ENCODE peak calls at places on chromosomes 1 and 21, in four cellular contexts. L is right lobe of liver, X is breast epithelium, W is K562. N is an unnamed sample.

GRCh38 chr1:119467857-119468666 is 38.9 kb upstream of the HSD3B1 start:
- DNase-seq in L (no peak), X (no peak), W (no peak), N (no peak)

GRCh38 chr1:198619375-198620140 is 19.3 kb upstream of the PTPRC start:
- DNase-seq in X (no peak), L (no peak), W (no peak), N (no peak)

GRCh38 chr1:230558324-230558723 is 84.0 kb upstream of the COG2 start:
- DNase-seq in L (no peak), W (no peak), X (no peak), N (no peak)

GRCh38 chr1:109134423-109134822 is 20.5 kb downstream of the ELAPOR1 start:
- DNase-seq in L (peak; percentile 29), W (peak; percentile 71), X (no peak), N (no peak)

GRCh38 chr1:43015269-43015668 is 56.6 kb upstream of the SLC2A1 start:
- DNase-seq in X (no peak), L (no peak), W (no peak), N (no peak)

GRCh38 chr1:81808760-81809159 is 8.0 kb downstream of the ADGRL2 start:
- DNase-seq in X (no peak), W (no peak), L (no peak), N (no peak)

GRCh38 chr1:165943198-165943597 is 115.8 kb downstream of the UCK2 start:
- DNase-seq in L (no peak), X (no peak), W (no peak), N (no peak)

GRCh38 chr1:181033799-181034391 is at the start of gene MR1:
- DNase-seq in L (no peak), W (peak; percentile 88), X (no peak), N (no peak)

GRCh38 chr1:224884428-224884827 is 45.0 kb upstream of the DNAH14 start:
- DNase-seq in L (no peak), W (no peak), X (no peak), N (no peak)

GRCh38 chr1:152486400-152487006 is 24.1 kb upstream of the LCE5A start:
- DNase-seq in W (peak; percentile 50), L (no peak), X (no peak), N (no peak)

GRCh38 chr1:17189632-17190525 is 15.0 kb upstream of the PADI1 start:
- DNase-seq in W (no peak), L (no peak), X (peak; percentile 72), N (no peak)

GRCh38 chr1:153355445-153356071 is 2.1 kb upstream of the S100A9 start:
- DNase-seq in L (peak; percentile 76), X (peak; percentile 65), W (peak; percentile 62), N (no peak)

GRCh38 chr1:185741551-185741950 is 7.4 kb downstream of the HMCN1 start:
- DNase-seq in X (no peak), W (no peak), L (no peak), N (no peak)

GRCh38 chr1:15245593-15246325 is 1.3 kb upstream of the FHAD1 start:
- DNase-seq in W (no peak), L (no peak), X (no peak), N (no peak)

GRCh38 chr1:164559342-164560070 is 522 bp downstream of the PBX1 start:
- DNase-seq in W (no peak), X (peak; percentile 39), L (peak; percentile 23), N (peak; percentile 18)

GRCh38 chr1:110384581-110385321 is 6.1 kb downstream of the SLC16A4 start:
- DNase-seq in X (no peak), L (no peak), W (no peak), N (no peak)

GRCh38 chr1:228064741-228065542 is 17.6 kb upstream of the ARF1 start:
- DNase-seq in L (no peak), W (no peak), X (no peak), N (no peak)

GRCh38 chr1:184639205-184639604 is 115.5 kb downstream of the EDEM3 start:
- DNase-seq in X (no peak), W (no peak), L (no peak), N (no peak)

GRCh38 chr1:16183765-16184556 is 28.1 kb upstream of the EPHA2 start:
- DNase-seq in L (peak; percentile 87), X (no peak), W (no peak), N (no peak)

GRCh38 chr1:42730988-42731387 is 9.0 kb downstream of the CLDN19 start:
- DNase-seq in X (no peak), W (peak; percentile 47), L (no peak), N (no peak)

GRCh38 chr21:41359289-41359688 is 2.5 kb upstream of the MX2 start:
- DNase-seq in L (no peak), X (peak; percentile 5), W (no peak), N (no peak)

GRCh38 chr1:228274452-228275153 is 66.8 kb downstream of the OBSCN start:
- DNase-seq in W (no peak), X (no peak), L (no peak), N (no peak)

GRCh38 chr1:10825592-10825991 is 29.1 kb upstream of the CASZ1 start:
- DNase-seq in X (no peak), L (no peak), W (no peak), N (no peak)
- H3K27me3 ChIP-seq in X (no peaks in the 10 kb centered on the region), L (no peaks in the 10 kb centered on the region), W (peaks cover 88% of the 10 kb centered on the region), N (peaks cover 65% of the 10 kb centered on the region)

GRCh38 chr1:26922201-26922729 is 722 bp downstream of the NUDC start:
- DNase-seq in X (no peak), L (no peak), W (no peak), N (no peak)

GRCh38 chr1:26923711-26924110 is 2.2 kb downstream of the NUDC start:
- DNase-seq in L (no peak), X (no peak), W (no peak), N (no peak)

GRCh38 chr1:26922901-26923300 is 1.4 kb downstream of the NUDC start:
- DNase-seq in L (no peak), W (no peak), X (no peak), N (no peak)

GRCh38 chr1:26921126-26921461 is 449 bp upstream of the NUDC start:
- DNase-seq in L (no peak), X (no peak), W (no peak), N (no peak)

GRCh38 chr1:26921462-26922200 is at the start of gene NUDC:
- DNase-seq in L (peak; percentile 98), X (peak; percentile 96), W (peak; percentile 98), N (peak; percentile 95)
- TF ChIP-seq POLR2A in L (peak; percentile 92), X (peak; percentile 90), W (peak; percentile 98), N (peak; percentile 95)

DNA sequence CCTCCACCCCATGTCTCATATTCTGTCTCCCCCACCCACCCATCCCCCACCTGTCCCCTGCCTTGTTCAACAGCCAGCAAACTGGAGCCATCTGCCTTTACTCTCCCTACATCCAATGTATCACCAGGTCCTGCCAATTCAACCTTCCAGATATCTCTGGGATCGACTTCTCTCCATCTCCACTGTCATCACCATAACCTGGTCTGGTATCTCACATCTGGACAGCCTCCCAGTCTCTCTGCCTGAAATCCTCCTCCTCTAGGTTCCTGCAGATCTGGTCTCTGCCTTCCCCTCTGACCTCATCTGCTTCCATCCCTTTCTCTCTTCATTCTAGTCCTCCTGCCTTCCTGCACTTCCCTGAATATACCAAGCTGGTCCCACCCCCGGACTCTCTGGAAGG is 22.2 kb upstream of the CDCA8 start:
- DNase-seq in W (no peak), X (no peak), L (no peak), N (no peak)
- H3K27me3 ChIP-seq in W (peaks cover 67% of the 10 kb centered on the region), X (peaks cover 12% of the 10 kb centered on the region), L (no peaks in the 10 kb centered on the region), N (no peaks in the 10 kb centered on the region)

GRCh38 chr1:218495931-218496330 is 150.8 kb downstream of the TGFB2 start:
- DNase-seq in L (no peak), X (no peak), W (no peak), N (no peak)

GRCh38 chr1:218499911-218500310 is 154.8 kb downstream of the TGFB2 start:
- DNase-seq in L (no peak), X (no peak), W (no peak), N (no peak)

GRCh38 chr1:218499021-218499691 is 154.0 kb downstream of the TGFB2 start:
- DNase-seq in L (no peak), W (no peak), X (no peak), N (no peak)

GRCh38 chr1:218496561-218496960 is 151.4 kb downstream of the TGFB2 start:
- DNase-seq in X (no peak), W (no peak), L (no peak), N (no peak)

GRCh38 chr1:218498061-218498938 is 153.2 kb downstream of the TGFB2 start:
- DNase-seq in L (no peak), W (no peak), X (no peak), N (no peak)
- TF ChIP-seq POLR2A in L (no peak), W (no peak), X (no peak), N (no peak)